ENCODE peak calls at places on chromosomes 16 and 17, in five cellular contexts. L is substantia nigra; D is AG09309; N is CD8-positive, alpha-beta memory T cell; Z is anterior cingulate cortex. W is an unnamed sample.
A peak's percentile ranks its signal among the peaks of the same experiment; 100 is the strongest.

GRCh38 chr17:39231587-39232551 is 6.1 kb upstream of the STAC2 start:
- DNase-seq in Z (no peak), L (no peak), D (no peak), N (peak; percentile 74), W (no peak)

GRCh38 chr17:63295839-63296590 is 150.1 kb downstream of the CYB561 start:
- DNase-seq in D (no peak), N (no peak), Z (no peak), L (no peak), W (no peak)

GRCh38 chr16:63617990-63618763 is 1503.7 kb downstream of the CDH11 start:
- DNase-seq in N (no peak), Z (no peak), L (no peak), D (no peak), W (no peak)

GRCh38 chr17:35726609-35727460 is 4.6 kb upstream of the RASL10B start:
- DNase-seq in L (no peak), D (peak; percentile 91), N (no peak), Z (no peak), W (no peak)

GRCh38 chr16:67304006-67304405 is 22.5 kb downstream of the KCTD19 start:
- DNase-seq in D (peak; percentile 5), L (no peak), Z (no peak), N (no peak), W (no peak)

GRCh38 chr16:2198283-2198682 is 1.9 kb upstream of the CASKIN1 start:
- DNase-seq in D (no peak), L (no peak), Z (no peak), N (no peak), W (no peak)

GRCh38 chr16:85235988-85236831 is 123.9 kb upstream of the CIBAR2 start:
- DNase-seq in Z (no peak), L (no peak), N (no peak), D (no peak), W (no peak)

GRCh38 chr17:80263253-80264047 is 2.8 kb downstream of the RNF213 start:
- DNase-seq in L (no peak), D (peak; percentile 42), N (peak; percentile 91), Z (no peak), W (no peak)

W was measured in nucleus accumbens.